ENCODE peak calls at places on chromosomes 2 and 18, in four cellular contexts. P is foreskin fibroblast, J is mesothelial cell of epicardium, H is AG04450. B is an unnamed sample.

GRCh38 chr18:47632970-47633635 is 297.4 kb downstream of the SMAD2 start:
- DNase-seq in P (no peak), J (no peak), H (no peak), B (no peak)

GRCh38 chr18:74373428-74373827 is 57.8 kb downstream of the C18orf63 start:
- DNase-seq in P (no peak), J (no peak), H (no peak), B (no peak)

GRCh38 chr2:189348369-189348768 is 92.9 kb upstream of the WDR75 start:
- DNase-seq in P (no peak), J (no peak), H (no peak), B (no peak)

GRCh38 chr2:100193334-100193733 is 50.9 kb upstream of the AFF3 start:
- DNase-seq in P (no peak), J (no peak), H (no peak), B (no peak)

GRCh38 chr2:29014811-29015414 is 33.8 kb downstream of the TOGARAM2 start:
- DNase-seq in P (peak; percentile 53), J (no peak), H (no peak), B (no peak)

GRCh38 chr18:11324510-11324909 is 175.1 kb upstream of the PIEZO2 start:
- DNase-seq in P (peak; percentile 37), J (no peak), H (no peak), B (no peak)

GRCh38 chr2:30147715-30148611 is 1.2 kb downstream of the YPEL5 start:
- DNase-seq in P (peak; percentile 85), J (peak; percentile 89), H (no peak), B (peak; percentile 79)

GRCh38 chr2:42457011-42457410 is 36.8 kb downstream of the KCNG3 start:
- DNase-seq in P (no peak), J (no peak), H (no peak), B (no peak)

GRCh38 chr18:70288851-70289328 is at the start of gene SOCS6:
- DNase-seq in P (peak; percentile 84), J (peak; percentile 54), H (peak; percentile 15), B (peak; percentile 60)

GRCh38 chr18:46677609-46678470 is 20.8 kb upstream of the LOXHD1 start:
- DNase-seq in P (peak; percentile 10), J (no peak), H (no peak), B (no peak)

GRCh38 chr18:64037812-64038414 is 68.0 kb downstream of the SERPINB8 start:
- DNase-seq in P (peak; percentile 36), J (no peak), H (no peak), B (no peak)

GRCh38 chr18:3269241-3269640 is 7.3 kb downstream of the MYL12B start:
- DNase-seq in P (peak; percentile 43), J (no peak), H (no peak), B (no peak)

GRCh38 chr2:118061135-118061955 is 26.9 kb upstream of the INSIG2 start:
- DNase-seq in P (peak; percentile 60), J (no peak), H (no peak), B (no peak)

GRCh38 chr2:30298302-30298701 is 67.0 kb downstream of the LBH start:
- DNase-seq in P (no peak), J (no peak), H (no peak), B (no peak)

DNA sequence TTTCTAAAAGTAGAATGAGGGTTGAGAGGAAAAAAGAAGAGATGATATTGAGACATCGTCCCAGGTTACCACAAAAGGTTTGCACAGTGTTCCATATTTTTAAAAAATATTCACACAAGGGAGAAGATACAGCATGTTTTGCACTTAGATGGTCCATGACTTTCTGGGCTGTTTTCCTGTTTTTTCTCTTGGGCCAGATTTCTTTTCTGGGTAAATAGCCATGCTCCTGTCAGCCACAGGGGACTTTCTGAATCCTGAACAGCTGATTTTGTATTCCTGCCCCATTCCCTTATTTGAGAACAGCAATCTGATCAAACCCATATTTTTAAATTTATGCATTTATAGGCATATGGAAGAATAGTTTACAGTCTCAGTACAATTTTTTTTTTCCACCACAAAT is 185.9 kb upstream of the NRP2 start:
- DNase-seq in P (no peak), J (no peak), H (no peak), B (no peak)
- TF ChIP-seq CTCF in P (no peak), J (no peak), H (peak; percentile 5), B (no peak)

GRCh38 chr2:18662689-18663088 is 73.3 kb upstream of the NT5C1B start:
- DNase-seq in P (no peak), J (no peak), H (no peak), B (no peak)
- TF ChIP-seq CTCF in P (no peak), J (no peak), H (no peak), B (no peak)

GRCh38 chr2:20603791-20604190 is 47.1 kb downstream of the HS1BP3 start:
- DNase-seq in P (no peak), J (no peak), H (no peak), B (no peak)

GRCh38 chr2:20599861-20600461 is 50.9 kb downstream of the HS1BP3 start:
- DNase-seq in P (no peak), J (no peak), H (no peak), B (no peak)

GRCh38 chr2:20602803-20603202 is 48.1 kb downstream of the HS1BP3 start:
- DNase-seq in P (peak; percentile 23), J (no peak), H (no peak), B (no peak)

GRCh38 chr2:20599001-20599600 is 51.8 kb downstream of the HS1BP3 start:
- DNase-seq in P (no peak), J (no peak), H (no peak), B (no peak)

GRCh38 chr2:20600756-20601325 is 50.1 kb downstream of the HS1BP3 start:
- DNase-seq in P (peak; percentile 64), J (no peak), H (no peak), B (no peak)
- TF ChIP-seq CTCF in P (peak; percentile 43), J (peak; percentile 46), H (peak; percentile 54), B (peak; percentile 55)

DNA sequence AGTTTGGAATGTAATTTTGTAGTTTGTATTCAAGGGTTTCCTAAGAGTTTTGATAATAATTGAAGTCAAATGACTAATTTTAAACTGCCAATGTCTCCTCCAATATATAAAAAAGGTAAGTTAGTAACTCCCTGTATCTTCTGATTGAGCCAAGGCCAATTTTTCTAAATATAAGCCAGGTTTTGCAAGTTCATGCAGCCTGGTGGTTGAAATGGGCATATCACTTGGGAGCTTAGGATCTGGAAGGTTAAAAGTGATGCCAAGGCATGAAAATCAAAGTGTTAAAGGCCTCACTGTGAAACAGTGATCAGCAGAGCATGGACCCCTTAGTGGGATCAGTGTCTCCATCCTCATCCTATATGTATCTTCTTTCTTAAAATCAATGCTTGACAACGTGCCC is 60.5 kb downstream of the MERTK start:
- DNase-seq in P (peak; percentile 10), J (no peak), H (no peak), B (no peak)
- TF ChIP-seq CTCF in P (no peak), J (peak; percentile 49), H (peak; percentile 3), B (peak; percentile 28)

GRCh38 chr2:33441235-33441810 is 35.1 kb upstream of the RASGRP3 start:
- DNase-seq in P (peak; percentile 89), J (no peak), H (no peak), B (no peak)
- TF ChIP-seq CTCF in P (peak; percentile 79), J (no peak), H (peak; percentile 82), B (peak; percentile 70)

DNA sequence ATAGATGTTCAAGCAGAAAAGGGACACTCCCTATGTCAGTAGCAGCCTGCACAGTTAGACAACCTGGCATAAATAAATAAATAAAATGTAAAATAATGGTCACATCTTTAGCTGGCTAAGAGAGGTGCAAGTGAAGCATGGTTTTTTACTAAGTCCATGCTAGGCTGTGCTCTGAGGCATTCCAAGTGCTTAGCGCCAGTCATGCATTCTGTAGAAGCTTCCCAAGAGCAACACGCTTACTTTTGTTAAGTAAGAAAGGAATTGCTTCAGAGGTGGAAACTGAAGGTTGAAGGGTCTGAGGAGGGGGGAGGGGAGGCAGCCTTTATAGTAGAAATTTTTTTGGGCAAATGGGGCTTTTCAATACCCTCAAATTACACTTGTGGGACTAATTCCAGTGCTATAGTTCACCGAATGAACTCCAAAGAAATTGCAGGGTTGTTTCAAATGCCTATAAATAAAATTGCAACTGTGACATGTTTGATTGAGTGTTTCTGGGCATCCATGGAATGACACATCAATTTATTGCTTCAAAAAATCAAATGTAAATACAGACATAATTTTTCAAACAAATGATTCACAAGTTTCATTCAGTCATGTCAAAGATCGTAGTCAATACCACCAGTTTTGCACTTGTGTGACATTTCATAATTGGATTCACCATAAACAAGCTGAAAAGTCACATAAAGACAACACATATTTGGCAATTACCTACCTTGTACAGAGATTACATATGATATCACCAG is 351.0 kb downstream of the CDH2 start:
- DNase-seq in P (no peak), J (no peak), H (no peak), B (no peak)
- TF ChIP-seq CTCF in P (no peak), J (no peak), H (no peak), B (no peak)

DNA sequence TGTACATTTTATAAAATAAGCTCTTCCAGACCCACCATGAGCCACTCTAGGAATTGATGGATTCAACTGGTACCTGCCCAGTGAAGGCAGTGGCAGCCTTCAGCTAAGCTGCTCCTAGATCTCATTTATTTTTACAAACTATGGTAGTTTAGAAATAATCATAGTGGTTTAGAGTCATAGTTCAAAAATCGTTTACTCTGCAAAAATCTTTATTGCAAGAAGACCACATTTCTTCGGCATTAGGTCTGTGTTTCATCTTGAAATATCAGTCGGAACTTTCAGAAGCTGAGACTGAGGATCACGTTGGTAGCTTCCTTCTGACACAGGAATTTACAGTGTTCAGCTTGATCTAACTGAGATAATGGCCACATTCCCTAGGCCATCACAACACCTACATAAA is 206.2 kb upstream of the PID1 start:
- DNase-seq in P (no peak), J (no peak), H (no peak), B (no peak)
- TF ChIP-seq CTCF in P (no peak), J (no peak), H (no peak), B (no peak)

DNA sequence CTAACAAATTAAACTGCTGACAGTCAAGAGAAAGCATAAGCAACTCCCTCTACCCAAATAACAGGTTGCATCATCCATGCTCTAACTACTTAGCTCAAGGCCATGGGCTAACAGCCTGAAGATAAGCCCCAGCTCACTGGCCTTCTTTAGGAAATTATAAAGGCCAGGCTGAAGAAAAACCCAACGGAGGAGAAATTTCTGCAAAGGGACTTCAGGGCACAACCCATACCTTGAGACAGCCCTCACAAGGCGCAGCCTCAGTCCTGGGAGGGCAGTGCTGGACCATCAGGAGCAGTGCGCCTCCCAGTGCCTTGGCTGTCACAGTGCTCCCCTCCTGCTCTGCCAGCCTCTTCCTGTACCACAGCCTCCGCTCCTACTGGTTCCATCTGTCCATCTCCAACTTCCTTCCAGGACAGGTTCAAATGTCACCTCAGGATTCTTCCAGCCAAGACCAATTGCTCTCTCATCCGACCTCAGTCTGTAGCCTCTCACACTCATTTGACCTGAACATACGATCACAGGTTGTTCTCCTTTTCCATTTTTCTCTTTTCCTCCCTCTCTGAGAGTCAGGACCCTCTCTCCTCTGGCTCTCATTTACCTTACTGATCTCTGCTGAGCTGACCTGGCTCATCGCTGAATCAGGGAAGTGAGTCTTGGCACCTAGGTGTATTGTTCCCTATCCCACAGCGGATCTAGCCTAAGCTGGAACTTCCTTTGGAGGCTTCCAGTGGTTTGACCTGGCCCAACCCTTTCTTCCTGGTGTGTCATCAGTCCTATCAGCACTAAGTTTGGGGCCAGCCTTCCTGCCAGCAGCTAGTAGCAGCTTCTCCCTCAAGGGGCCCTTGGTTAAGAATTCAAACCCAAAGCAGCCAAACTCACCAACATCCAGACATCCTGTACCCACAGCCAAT is 1.9 kb downstream of the MCFD2 start:
- DNase-seq in P (peak; percentile 80), J (no peak), H (no peak), B (no peak)
- TF ChIP-seq CTCF in P (no peak), J (no peak), H (no peak), B (no peak)